ENCODE peak calls at places on chromosomes 11 and 22, in five cellular contexts. R, W, A, T and Y are unnamed samples.

GRCh38 chr22:36566720-36567119 is 37.8 kb upstream of the EIF3D start:
- DNase-seq in R (no peak), W (no peak), A (no peak), T (no peak), Y (no peak)

GRCh38 chr11:130782361-130783221 is 133.7 kb downstream of the SNX19 start:
- DNase-seq in R (peak), W (no peak), A (no peak), T (no peak), Y (no peak)

GRCh38 chr11:101166038-101166437 is 36.4 kb upstream of the PGR start:
- DNase-seq in R (no peak), W (no peak), A (no peak), T (no peak), Y (no peak)

GRCh38 chr11:68107689-68108088 is 13.5 kb downstream of the CHKA start:
- DNase-seq in R (no peak), W (no peak), A (peak), T (no peak), Y (no peak)

GRCh38 chr11:26963764-26964163 is 30.1 kb upstream of the FIBIN start:
- DNase-seq in R (no peak), W (no peak), A (no peak), T (no peak), Y (no peak)

GRCh38 chr11:44788536-44789227 is 61.9 kb downstream of the TSPAN18 start:
- DNase-seq in R (no peak), W (no peak), A (no peak), T (no peak), Y (no peak)

GRCh38 chr22:31346733-31347250 is 646 bp upstream of the PATZ1 start:
- DNase-seq in R (peak), W (peak), A (peak), T (peak), Y (no peak)

GRCh38 chr11:75760710-75761493 is 7.7 kb upstream of the DGAT2 start:
- DNase-seq in R (peak), W (no peak), A (no peak), T (no peak), Y (no peak)

GRCh38 chr11:47333526-47333845 is 19.0 kb downstream of the MYBPC3 start:
- DNase-seq in R (no peak), W (no peak), A (no peak), T (no peak), Y (no peak)

GRCh38 chr22:50256936-50257440 is 4.5 kb downstream of the MAPK12 start:
- DNase-seq in R (no peak), W (no peak), A (no peak), T (no peak), Y (no peak)

GRCh38 chr11:16167706-16168487 is 188.4 kb downstream of the SOX6 start:
- DNase-seq in R (no peak), W (no peak), A (no peak), T (no peak), Y (no peak)

GRCh38 chr22:21727159-21727558 is 8.4 kb downstream of the YPEL1 start:
- DNase-seq in R (no peak), W (no peak), A (no peak), T (no peak), Y (no peak)
- H3K4me2 ChIP-seq in R (no peak), W (no peak), A (no peak), T (no peak), Y (no peak)

DNA sequence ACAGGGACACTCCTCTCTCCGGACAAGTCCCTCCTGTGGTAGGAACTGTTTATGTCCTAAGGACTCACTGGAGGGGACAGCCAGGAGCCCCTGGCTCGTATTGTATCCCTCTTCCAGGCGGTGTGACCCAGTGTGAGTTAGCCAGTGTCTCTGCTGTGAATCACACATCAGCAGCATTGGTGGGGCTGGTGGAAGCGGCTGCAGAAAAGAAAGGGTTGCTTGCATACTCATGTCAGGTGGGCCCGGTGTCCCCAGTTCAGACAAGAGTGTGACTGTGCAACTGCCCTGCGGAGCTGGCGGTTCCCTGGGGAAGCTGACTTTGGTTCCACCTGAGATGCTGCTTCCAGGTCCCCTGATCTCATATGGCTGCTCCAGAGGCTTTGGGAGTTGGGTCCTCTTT is 99.4 kb downstream of the ZBTB16 start:
- DNase-seq in R (no peak), W (no peak), A (no peak), T (no peak), Y (no peak)
- H3K4me2 ChIP-seq in R (no peak), W (no peak), A (no peak), T (no peak), Y (no peak)

GRCh38 chr22:28711341-28711740 is 30.3 kb downstream of the CHEK2 start:
- DNase-seq in R (no peak), W (no peak), A (no peak), T (no peak), Y (no peak)
- H3K4me2 ChIP-seq in R (no peak), W (peak), A (peak), T (no peak), Y (no peak)

DNA sequence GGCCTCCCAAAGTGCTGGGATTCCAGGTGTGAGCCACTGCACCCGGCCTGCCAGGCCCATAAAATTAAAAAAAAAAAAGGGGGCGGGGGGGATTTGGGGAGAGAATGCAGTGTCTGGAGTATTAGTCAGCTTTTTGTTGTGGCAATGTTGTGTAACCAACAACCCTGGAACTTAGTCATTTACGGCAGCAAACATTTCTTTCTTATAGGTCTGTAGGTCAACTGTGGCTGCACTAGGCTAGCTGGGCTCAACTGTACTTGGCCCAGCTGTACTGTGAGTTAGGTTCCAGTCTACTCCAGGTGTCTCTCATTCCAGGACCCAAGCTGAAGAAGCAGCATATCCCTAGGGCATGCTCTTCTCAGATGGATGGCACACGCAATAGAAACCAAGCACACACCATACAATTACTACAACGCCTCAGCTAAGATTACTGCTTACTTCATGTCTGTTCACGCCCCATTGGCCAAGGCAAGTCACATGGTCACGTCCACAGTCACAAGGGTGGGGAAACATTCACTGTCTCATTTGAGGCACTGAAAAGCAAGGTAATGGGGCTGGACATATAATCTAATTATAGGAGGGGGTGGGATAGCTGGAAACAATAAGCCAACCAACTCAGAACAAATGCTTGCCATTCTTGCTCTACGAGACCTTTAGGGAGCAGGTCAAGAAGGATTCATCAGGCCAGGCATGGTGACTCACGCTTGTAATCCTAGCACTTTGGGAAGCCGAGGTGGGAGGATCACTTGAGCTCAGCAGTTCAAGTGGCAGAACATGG is 10.4 kb upstream of the SPINDOC start:
- DNase-seq in R (peak), W (peak), A (no peak), T (peak), Y (no peak)
- H3K4me2 ChIP-seq in R (peak), W (peak), A (no peak), T (no peak), Y (no peak)

DNA sequence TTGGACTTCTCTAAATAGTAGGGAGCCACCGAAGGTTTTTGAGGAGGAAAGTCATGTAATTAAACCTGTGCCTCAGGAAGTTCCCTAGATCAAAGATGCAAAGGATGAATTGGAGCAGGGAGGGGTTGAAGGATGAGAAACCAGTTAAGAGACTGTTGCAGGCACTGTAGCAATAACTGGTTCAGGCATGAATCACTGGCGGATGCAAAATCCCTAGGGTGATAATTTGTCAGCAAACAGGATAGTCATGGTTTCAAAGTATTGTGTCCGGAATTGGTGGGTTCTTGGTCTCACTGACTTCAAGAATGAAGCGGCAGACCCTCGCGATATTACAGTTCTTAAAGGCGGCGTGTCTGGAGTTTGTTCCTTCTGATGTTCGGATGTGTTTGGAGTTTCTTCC is 19.9 kb downstream of the TRIOBP start:
- DNase-seq in R (peak), W (no peak), A (no peak), T (no peak), Y (no peak)
- H3K4me2 ChIP-seq in R (no peak), W (no peak), A (no peak), T (no peak), Y (no peak)

DNA sequence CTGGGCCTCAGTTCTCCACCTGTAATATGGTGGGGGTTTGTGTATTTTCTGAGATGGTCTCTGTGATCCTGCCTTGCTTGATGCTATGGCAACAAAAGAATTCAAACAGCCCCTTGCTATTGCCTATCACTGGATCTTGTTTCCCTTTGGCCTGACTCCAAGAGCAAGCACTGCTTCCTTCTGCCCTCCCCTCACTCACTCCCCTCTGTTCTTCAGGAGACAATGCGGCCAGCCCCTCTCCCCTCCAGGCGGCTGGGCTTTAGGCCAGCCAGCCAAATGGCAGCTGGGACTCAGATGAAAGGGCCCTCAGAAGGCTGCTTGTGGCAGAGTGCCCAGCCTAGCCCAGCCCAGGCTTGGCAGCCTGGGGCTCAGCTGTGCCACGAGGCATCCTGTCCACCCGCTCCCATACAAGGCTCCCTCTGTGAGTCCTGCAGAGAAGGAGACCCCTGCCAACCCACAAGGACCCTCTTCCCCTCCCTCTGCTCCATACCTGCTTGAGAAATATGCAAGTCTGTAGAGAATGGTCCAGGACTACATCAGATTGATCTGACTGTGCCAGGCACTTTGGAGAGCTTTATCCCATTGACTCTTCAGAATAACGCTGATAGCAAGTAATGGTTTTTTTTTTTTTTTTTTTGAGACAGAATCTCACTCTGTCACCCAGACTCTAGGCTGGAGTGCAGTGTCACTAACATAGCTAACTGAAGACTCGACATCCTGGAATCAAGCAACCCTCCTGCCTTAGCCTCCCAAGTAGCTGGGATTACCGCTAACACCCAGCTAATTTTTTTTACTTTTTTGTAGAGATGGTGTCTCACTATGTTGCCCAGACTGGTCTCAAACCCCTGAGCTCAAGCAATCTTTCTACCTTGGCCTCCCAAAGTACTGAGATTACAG is 7.6 kb upstream of the KCTD14 start:
- DNase-seq in R (peak), W (peak), A (peak), T (no peak), Y (no peak)
- H3K4me2 ChIP-seq in R (peak), W (peak), A (peak), T (no peak), Y (no peak)

DNA sequence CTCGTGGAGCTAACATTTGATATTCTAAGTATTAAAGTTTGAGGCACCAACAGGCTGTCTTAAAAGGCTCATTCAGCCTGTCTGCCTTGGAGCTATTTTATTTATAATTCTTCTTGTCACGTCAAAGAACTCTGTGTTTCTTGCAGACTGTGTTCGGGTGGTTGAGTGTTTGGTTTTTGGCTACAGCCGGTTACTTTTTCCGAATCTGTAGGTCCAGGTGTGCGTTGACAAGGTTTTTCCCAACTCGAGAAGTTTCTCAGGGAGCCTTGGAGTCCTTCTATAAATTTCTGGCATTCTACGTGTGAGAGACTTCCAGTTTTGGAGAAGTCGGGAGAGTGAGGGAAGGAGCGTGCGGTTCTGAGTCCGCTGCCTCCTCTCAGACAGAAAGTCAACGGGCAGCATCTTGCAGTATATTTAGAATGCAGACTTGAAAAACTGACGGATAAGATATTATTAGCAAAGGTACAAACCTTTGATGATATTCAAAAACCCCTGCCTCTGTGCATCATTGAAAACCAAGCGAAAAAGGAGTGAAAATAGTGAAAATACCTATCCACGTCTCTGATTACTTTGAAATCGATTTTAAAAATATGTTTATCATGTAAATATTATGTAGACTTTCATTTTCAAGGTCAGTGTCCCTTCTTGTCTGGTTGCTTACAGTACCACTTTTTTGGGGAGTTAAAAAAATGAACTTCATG is 85.2 kb upstream of the PPARA start:
- DNase-seq in R (no peak), W (no peak), A (no peak), T (no peak), Y (no peak)
- H3K4me2 ChIP-seq in R (no peak), W (peak), A (no peak), T (no peak), Y (no peak)

DNA sequence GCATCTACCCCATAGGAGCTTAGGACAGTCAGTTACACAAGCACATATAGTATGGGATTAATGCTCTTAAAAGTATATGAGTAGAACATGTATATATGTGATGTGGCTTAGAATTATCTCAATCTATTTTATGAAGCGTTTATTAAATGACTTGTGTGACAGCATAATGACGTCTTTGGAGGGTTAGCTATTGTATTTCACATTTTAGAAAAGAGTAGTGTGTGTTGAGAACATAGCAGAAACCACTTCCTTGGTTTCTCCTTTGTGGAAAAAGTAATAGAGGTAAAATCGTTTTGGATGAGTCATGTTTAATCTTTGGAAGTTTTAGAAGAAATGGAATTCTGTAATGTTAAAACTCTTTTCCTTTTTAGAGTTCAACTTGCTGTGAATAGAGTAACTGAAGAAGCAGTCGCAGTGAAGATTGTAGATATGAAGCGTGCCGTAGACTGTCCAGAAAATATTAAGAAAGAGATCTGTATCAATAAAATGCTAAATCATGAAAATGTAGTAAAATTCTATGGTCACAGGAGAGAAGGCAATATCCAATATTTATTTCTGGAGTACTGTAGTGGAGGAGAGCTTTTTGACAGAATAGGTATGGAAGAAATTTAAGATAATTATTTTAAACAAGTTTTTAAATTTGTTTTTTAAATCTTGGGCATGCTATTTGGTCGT is 2.4 kb downstream of the CHEK1 start:
- DNase-seq in R (no peak), W (no peak), A (no peak), T (no peak), Y (no peak)
- H3K4me2 ChIP-seq in R (peak), W (peak), A (peak), T (peak), Y (peak)

GRCh38 chr11:77287615-77288273 is 13.7 kb downstream of the GDPD4 start:
- DNase-seq in R (peak), W (no peak), A (no peak), T (no peak), Y (no peak)
- H3K4me2 ChIP-seq in R (peak), W (peak), A (no peak), T (no peak), Y (no peak)